ENCODE peak calls at places on chromosomes 12 and 14, in four cellular contexts. K, F, V and T are unnamed samples.

GRCh38 chr12:126534495-126534894 is 1469.3 kb downstream of the AACS start:
- DNase-seq in K (no peak), F (no peak), V (no peak), T (peak; percentile 0)

GRCh38 chr12:99732121-99732520 is 84.6 kb downstream of the GARIN6 start:
- DNase-seq in K (no peak), F (no peak), V (no peak), T (no peak)

GRCh38 chr14:70755655-70756054 is 53.7 kb downstream of the MAP3K9 start:
- DNase-seq in K (no peak), F (no peak), V (no peak), T (no peak)

GRCh38 chr14:47022721-47023120 is 371.1 kb upstream of the RPL10L start:
- DNase-seq in K (no peak), F (no peak), V (no peak), T (no peak)

GRCh38 chr14:31128601-31129526 is 78.7 kb downstream of the HECTD1 start:
- DNase-seq in K (no peak), F (no peak), V (no peak), T (no peak)

GRCh38 chr12:12979731-12980259 is 20.3 kb downstream of the HEBP1 start:
- DNase-seq in K (no peak), F (no peak), V (no peak), T (peak; percentile 95)

GRCh38 chr14:101123639-101124525 is 220.4 kb upstream of the RTL1 start:
- DNase-seq in K (no peak), F (no peak), V (no peak), T (no peak)

GRCh38 chr12:64951944-64952343 is 127.5 kb downstream of the TBC1D30 start:
- DNase-seq in K (no peak), F (no peak), V (no peak), T (no peak)

GRCh38 chr12:41932470-41932991 is 212.1 kb downstream of the GXYLT1 start:
- DNase-seq in K (peak; percentile 29), F (peak; percentile 94), V (peak; percentile 28), T (peak; percentile 57)
- H3K4me3 ChIP-seq in K (peak overlapping the region; percentile 41), F (peak overlapping the region; percentile 47), V (peak overlapping the region; percentile 39), T (peak overlapping the region; percentile 12)

DNA sequence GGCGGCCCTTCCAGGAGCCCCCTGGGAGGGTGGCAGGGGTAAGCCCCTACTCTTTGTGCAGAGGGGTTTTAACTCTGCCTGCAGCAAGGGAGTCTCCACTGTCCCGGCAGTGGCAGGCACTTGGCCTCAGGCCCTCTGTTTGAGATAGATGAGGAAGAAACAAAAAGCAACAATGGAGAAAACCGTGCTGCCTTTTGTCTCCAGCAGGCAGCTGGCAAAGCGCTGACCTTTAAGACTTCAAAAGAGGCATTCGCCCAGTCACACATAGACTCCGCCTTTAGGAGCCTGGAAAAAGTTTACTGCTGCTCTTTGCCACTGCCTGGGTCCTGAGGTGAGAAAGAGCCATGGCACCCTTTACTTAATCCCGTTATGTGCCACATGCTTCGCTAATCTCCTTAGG is 158.2 kb upstream of the NTF3 start:
- DNase-seq in K (no peak), F (peak; percentile 34), V (no peak), T (no peak)
- TF ChIP-seq CTCF in K (no peak), F (no peak), V (no peak), T (no peak)

DNA sequence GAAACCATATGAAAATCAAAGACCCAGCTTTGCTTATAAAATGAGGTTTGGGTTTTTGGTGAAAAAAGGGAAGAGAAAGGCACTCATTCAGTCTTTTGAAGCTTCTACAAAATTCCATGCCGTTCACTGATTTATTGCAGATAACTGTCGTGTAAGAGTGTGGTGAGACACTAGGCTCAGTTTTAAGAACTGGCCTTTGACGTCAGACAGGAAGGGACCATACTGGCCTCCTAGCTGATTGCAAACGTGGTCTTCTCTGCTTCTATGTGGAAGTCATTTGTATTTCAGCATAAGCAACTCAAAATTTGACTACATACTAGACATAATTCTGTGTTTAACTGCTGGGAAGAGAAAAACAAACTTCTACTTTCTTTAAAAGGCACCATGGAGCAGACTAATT is 168.8 kb downstream of the TTC7B start:
- DNase-seq in K (no peak), F (no peak), V (no peak), T (no peak)
- H3K9me3 ChIP-seq in K (no peaks in the 10 kb centered on the region), F (no peaks in the 10 kb centered on the region), V (no peaks in the 10 kb centered on the region), T (no peaks in the 10 kb centered on the region)

GRCh38 chr12:6765048-6765633 is 1.0 kb upstream of the PTMS start:
- DNase-seq in K (no peak), F (no peak), V (no peak), T (no peak)

GRCh38 chr12:6765634-6766581 is at the start of gene PTMS:
- DNase-seq in K (peak; percentile 72), F (peak; percentile 94), V (peak; percentile 79), T (peak; percentile 97)

GRCh38 chr12:6761849-6762248 is 4.3 kb upstream of the PTMS start:
- DNase-seq in K (no peak), F (no peak), V (no peak), T (no peak)

GRCh38 chr12:6764011-6764828 is 1.9 kb upstream of the PTMS start:
- DNase-seq in K (peak; percentile 95), F (peak; percentile 92), V (peak; percentile 89), T (peak; percentile 99)

DNA sequence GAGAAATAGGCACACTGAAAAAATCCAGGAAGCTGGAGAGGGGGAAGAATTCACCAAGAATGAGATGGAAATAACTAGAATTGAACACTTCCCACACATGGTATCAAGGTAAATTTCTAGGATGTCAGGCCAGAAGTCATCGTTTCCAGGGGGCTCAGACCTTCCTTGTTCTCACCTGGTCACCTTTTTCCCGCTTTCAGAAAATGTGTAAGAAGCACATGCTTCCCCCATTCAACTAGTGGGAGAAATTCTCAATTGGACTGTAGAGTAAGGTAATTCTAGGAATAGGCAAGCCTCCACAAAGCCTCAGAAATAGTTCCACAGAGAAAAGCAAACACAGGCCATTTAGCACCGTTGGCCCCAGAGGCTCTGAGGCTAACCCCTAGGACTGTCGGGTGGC is 2.8 kb upstream of the PTMS start:
- DNase-seq in K (no peak), F (no peak), V (no peak), T (no peak)
- H3K4me3 ChIP-seq in K (no peak overlapping the region), F (peak overlapping the region; percentile 83), V (no peak overlapping the region), T (no peak overlapping the region)

GRCh38 chr12:104166465-104166864 is 28.5 kb upstream of the NFYB start:
- DNase-seq in K (no peak), F (no peak), V (no peak), T (no peak)
- TF ChIP-seq CTCF in K (no peak), F (no peak), V (no peak), T (peak; percentile 33)

DNA sequence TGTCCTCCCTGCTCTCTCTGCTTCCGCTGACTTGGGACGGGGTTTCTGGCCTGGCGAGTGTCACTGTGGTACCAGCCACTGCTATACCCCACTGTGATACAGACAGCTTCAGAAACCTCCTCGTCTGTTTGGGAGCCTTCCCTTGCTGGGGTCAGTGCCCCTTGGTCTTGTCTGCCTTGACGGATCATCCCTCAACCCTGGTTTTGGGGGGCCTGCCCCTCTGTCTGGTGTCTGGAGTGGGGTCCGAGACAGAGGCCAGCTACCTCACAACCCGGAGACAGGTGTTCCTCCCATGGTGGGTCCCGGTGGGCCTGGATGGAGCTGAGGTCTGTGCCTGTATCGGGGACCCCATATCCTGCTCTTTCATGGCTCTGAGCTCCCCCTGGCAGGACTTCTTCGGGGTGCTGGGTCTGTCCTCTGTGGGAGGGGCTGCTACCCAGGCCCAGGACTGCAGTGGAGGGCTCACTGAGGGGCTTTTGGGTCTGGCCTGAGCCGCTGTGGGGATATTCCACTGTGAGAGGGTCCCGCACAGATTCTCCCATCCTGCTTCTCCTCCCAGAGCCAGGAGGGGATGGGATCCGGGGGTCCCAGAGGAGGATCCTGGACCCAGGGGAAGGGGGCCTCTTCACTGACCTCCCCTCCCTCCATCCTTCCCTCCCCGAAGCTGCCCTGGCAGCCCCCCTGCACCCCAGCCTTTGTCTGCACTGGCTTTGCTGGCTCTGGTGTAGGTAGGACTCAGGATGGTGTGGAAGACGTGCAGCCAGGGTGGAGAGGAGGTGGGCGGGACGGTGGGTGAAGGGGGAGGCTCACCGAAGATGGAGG is 365.5 kb downstream of the TMEM121 start:
- DNase-seq in K (no peak), F (peak; percentile 53), V (peak; percentile 5), T (no peak)
- H3K9me3 ChIP-seq in K (no peaks in the 10 kb centered on the region), F (no peaks in the 10 kb centered on the region), V (no peaks in the 10 kb centered on the region), T (no peaks in the 10 kb centered on the region)

GRCh38 chr12:9365296-9365695 is 157.1 kb upstream of the PZP start:
- DNase-seq in K (no peak), F (no peak), V (no peak), T (no peak)
- H3K4me3 ChIP-seq in K (no peak overlapping the region), F (no peak overlapping the region), V (no peak overlapping the region), T (no peak overlapping the region)